ENCODE peak calls at places on chromosomes 5 and 9, in nine cellular contexts. V is ACHN; S is NCI-H1105; Z is CD8-positive, alpha-beta T cell; K is activated CD8-positive, alpha-beta T cell treated with anti-CD3 and anti-CD28 coated beads for 36 hours; Q is GM23338; D is NCI-H2081; Y is stimulated activated CD4-positive, alpha-beta T cell treated with anti-CD3 and anti-CD28 coated beads, Interleukin-1b, Interleukin-23, amount 100 ng/mL, for 1 hour; U is stromal cell of bone marrow. X is an unnamed sample.

GRCh38 chr5:81250004-81250403 is 16.9 kb downstream of the CKMT2 start:
- DNase-seq in V (no peak), Z (no peak), Q (no peak), K (no peak), D (no peak), S (no peak), Y (no peak), U (no peak), X (no peak)

GRCh38 chr5:119345861-119346260 is 10.0 kb upstream of the TNFAIP8 start:
- DNase-seq in U (no peak), Z (no peak), Q (no peak), Y (no peak), D (no peak), S (no peak), V (no peak), K (no peak), X (no peak)

GRCh38 chr5:176994460-176995121 is 12.0 kb downstream of the UIMC1 start:
- DNase-seq in V (no peak), U (no peak), Y (no peak), K (no peak), S (no peak), Q (peak; percentile 13), D (no peak), Z (no peak), X (peak; percentile 95)

GRCh38 chr5:174383196-174384178 is 338.0 kb downstream of the NSG2 start:
- DNase-seq in Y (no peak), K (no peak), Q (no peak), Z (no peak), V (no peak), S (peak; percentile 15), U (no peak), D (no peak), X (no peak)

GRCh38 chr9:70340572-70340971 is 73.9 kb downstream of the KLF9 start:
- DNase-seq in K (no peak), Z (no peak), Q (peak; percentile 22), V (peak; percentile 48), D (peak; percentile 17), U (peak; percentile 24), S (no peak), Y (no peak), X (peak; percentile 58)

GRCh38 chr5:71938886-71939285 is 168.4 kb upstream of the MAP1B start:
- DNase-seq in Z (no peak), D (peak; percentile 96), V (peak; percentile 39), S (no peak), Q (peak; percentile 35), Y (no peak), K (no peak), U (no peak), X (no peak)

GRCh38 chr5:95022967-95023695 is 261.8 kb downstream of the MCTP1 start:
- DNase-seq in V (peak; percentile 9), K (peak; percentile 2), D (no peak), S (no peak), Q (no peak), U (no peak), Z (no peak), Y (no peak), X (peak; percentile 57)

GRCh38 chr5:123132330-123132729 is 43.3 kb downstream of the PRDM6 start:
- DNase-seq in Z (no peak), V (no peak), U (no peak), Q (no peak), K (no peak), D (no peak), Y (no peak), S (no peak), X (no peak)

GRCh38 chr5:38500861-38501260 is 55.6 kb downstream of the LIFR start:
- DNase-seq in K (no peak), Y (no peak), D (no peak), S (no peak), Z (no peak), V (peak; percentile 31), Q (no peak), U (peak; percentile 7), X (no peak)

GRCh38 chr5:14830210-14831005 is 41.2 kb downstream of the ANKH start:
- DNase-seq in U (peak; percentile 44), K (no peak), V (no peak), Q (no peak), S (no peak), D (no peak), Y (no peak), Z (no peak), X (peak; percentile 31)